ENCODE peak calls at places on chromosomes 1 and 21, in five cellular contexts. U is GM06990, K is progenitor cell of endocrine pancreas, T is AG10803, X is glutamatergic neuron. Z is an unnamed sample.
A peak's percentile ranks its signal among the peaks of the same experiment; 100 is the strongest.

GRCh38 chr1:19021845-19022244 is 65.4 kb upstream of the IFFO2 start:
- DNase-seq in U (no peak), K (no peak), T (no peak), X (no peak), Z (no peak)

GRCh38 chr1:89686520-89686919 is 53.6 kb downstream of the LRRC8C start:
- DNase-seq in U (no peak), K (no peak), T (no peak), X (no peak), Z (no peak)

GRCh38 chr1:1326075-1326605 is 1.5 kb downstream of the CPTP start:
- DNase-seq in U (no peak), K (no peak), T (no peak), X (no peak), Z (no peak)

GRCh38 chr1:168863647-168864234 is 134.7 kb upstream of the DPT start:
- DNase-seq in U (no peak), K (no peak), T (no peak), X (no peak), Z (no peak)

GRCh38 chr1:25771246-25772114 is 28.5 kb upstream of the SELENON start:
- DNase-seq in U (no peak), K (no peak), T (no peak), X (peak; percentile 82), Z (no peak)

GRCh38 chr1:215554865-215555264 is 12.2 kb upstream of the KCTD3 start:
- DNase-seq in U (no peak), K (no peak), T (no peak), X (no peak), Z (no peak)

GRCh38 chr1:53460666-53461328 is 1.6 kb downstream of the DMRTB1 start:
- DNase-seq in U (no peak), K (no peak), T (no peak), X (no peak), Z (no peak)

GRCh38 chr1:50354813-50355212 is 68.4 kb downstream of the DMRTA2 start:
- DNase-seq in U (no peak), K (no peak), T (no peak), X (no peak), Z (no peak)

GRCh38 chr1:16979475-16980327 is 719 bp downstream of the MFAP2 start:
- DNase-seq in U (no peak), K (no peak), T (peak; percentile 67), X (no peak), Z (peak; percentile 33)

GRCh38 chr1:230715510-230715909 is 1.6 kb upstream of the AGT start:
- DNase-seq in U (no peak), K (no peak), T (no peak), X (no peak), Z (no peak)

GRCh38 chr1:62841587-62842169 is 57.7 kb downstream of the ATG4C start:
- DNase-seq in U (peak; percentile 16), K (no peak), T (peak; percentile 70), X (no peak), Z (peak; percentile 74)

GRCh38 chr1:36324322-36324802 is 917 bp upstream of the EVA1B start:
- DNase-seq in U (no peak), K (no peak), T (no peak), X (no peak), Z (no peak)

GRCh38 chr1:194684636-194685035 is 1498.2 kb upstream of the B3GALT2 start:
- DNase-seq in U (no peak), K (no peak), T (no peak), X (no peak), Z (no peak)

GRCh38 chr1:246492611-246493245 is 14.4 kb downstream of the SMYD3 start:
- DNase-seq in U (no peak), K (peak; percentile 37), T (peak; percentile 74), X (peak; percentile 82), Z (peak; percentile 81)

GRCh38 chr1:174626031-174627020 is 178.6 kb downstream of the GPR52 start:
- DNase-seq in U (no peak), K (no peak), T (peak; percentile 71), X (no peak), Z (peak; percentile 77)

GRCh38 chr1:63662846-63663245 is 69.6 kb downstream of the PGM1 start:
- DNase-seq in U (no peak), K (no peak), T (no peak), X (no peak), Z (peak; percentile 73)

GRCh38 chr21:35506352-35506751 is 457.2 kb upstream of the RUNX1 start:
- DNase-seq in U (no peak), K (no peak), T (peak; percentile 40), X (no peak), Z (no peak)

GRCh38 chr1:150530491-150531159 is 15.1 kb downstream of the FALEC start:
- DNase-seq in U (no peak), K (no peak), T (no peak), X (no peak), Z (no peak)

GRCh38 chr1:52842643-52843310 is at the start of gene ZYG11A:
- DNase-seq in U (peak; percentile 95), K (peak; percentile 53), T (peak; percentile 75), X (peak; percentile 84), Z (peak; percentile 84)

GRCh38 chr1:62725255-62725654 is 37.1 kb upstream of the DOCK7 start:
- DNase-seq in U (peak; percentile 18), K (no peak), T (peak; percentile 94), X (no peak), Z (peak; percentile 55)

GRCh38 chr21:33396966-33397365 is 6.2 kb upstream of the IFNGR2 start:
- DNase-seq in U (no peak), K (no peak), T (peak; percentile 85), X (no peak), Z (peak; percentile 86)

GRCh38 chr1:20847619-20848080 is 60.5 kb upstream of the HP1BP3 start:
- DNase-seq in U (no peak), K (no peak), T (no peak), X (no peak), Z (peak; percentile 83)

GRCh38 chr1:78061825-78062523 is 16.2 kb downstream of the GIPC2 start:
- DNase-seq in U (no peak), K (no peak), T (peak; percentile 75), X (no peak), Z (peak; percentile 95)

GRCh38 chr1:168893359-168893791 is 164.4 kb upstream of the DPT start:
- DNase-seq in U (no peak), K (no peak), T (no peak), X (no peak), Z (no peak)

GRCh38 chr1:152018537-152018936 is 18.3 kb downstream of the S100A11 start:
- DNase-seq in U (no peak), K (no peak), T (no peak), X (peak; percentile 46), Z (no peak)
- TF ChIP-seq CTCF in U (peak; percentile 52), K (peak; percentile 46), T (peak; percentile 23), X (peak; percentile 55), Z (peak; percentile 52)

GRCh38 chr21:45154511-45155508 is 80.4 kb downstream of the ADARB1 start:
- DNase-seq in U (no peak), K (no peak), T (peak; percentile 74), X (no peak), Z (peak; percentile 80)

GRCh38 chr21:45151484-45152115 is 77.2 kb downstream of the ADARB1 start:
- DNase-seq in U (no peak), K (no peak), T (no peak), X (no peak), Z (no peak)

GRCh38 chr21:45153358-45154318 is 79.3 kb downstream of the ADARB1 start:
- DNase-seq in U (no peak), K (no peak), T (peak; percentile 80), X (no peak), Z (peak; percentile 56)

GRCh38 chr21:45150630-45151265 is 76.4 kb downstream of the ADARB1 start:
- DNase-seq in U (no peak), K (no peak), T (no peak), X (no peak), Z (no peak)

GRCh38 chr21:45152265-45152746 is 77.9 kb downstream of the ADARB1 start:
- DNase-seq in U (peak; percentile 78), K (no peak), T (no peak), X (peak; percentile 63), Z (peak; percentile 26)
- TF ChIP-seq CTCF in U (peak; percentile 61), K (peak; percentile 23), T (no peak), X (no peak), Z (peak; percentile 71)

GRCh38 chr1:60251426-60251825 is 177.9 kb upstream of the C1orf87 start:
- DNase-seq in U (no peak), K (no peak), T (no peak), X (no peak), Z (no peak)

DNA sequence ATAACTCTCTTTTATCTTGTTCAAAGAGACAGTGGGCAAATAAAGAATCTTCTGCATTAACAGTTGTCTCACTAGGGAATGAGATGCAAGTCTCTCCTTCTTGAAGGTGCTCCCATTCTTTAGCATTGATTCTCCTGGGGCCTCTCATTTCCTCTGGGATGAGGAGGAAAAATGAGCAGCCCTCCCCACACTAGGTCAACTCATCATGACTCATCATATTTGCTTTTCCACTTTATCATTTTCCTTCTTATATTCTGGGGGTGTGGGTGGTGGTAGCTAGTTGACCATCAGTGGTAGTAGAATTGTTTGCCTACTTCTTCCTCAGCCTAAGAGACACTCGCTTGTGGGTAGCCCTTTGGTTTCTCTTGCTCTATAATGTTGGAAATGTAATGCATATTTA is 182.0 kb upstream of the C1orf87 start:
- DNase-seq in U (no peak), K (no peak), T (peak; percentile 5), X (no peak), Z (peak; percentile 19)
- TF ChIP-seq CTCF in U (no peak), K (no peak), T (no peak), X (no peak), Z (no peak)

DNA sequence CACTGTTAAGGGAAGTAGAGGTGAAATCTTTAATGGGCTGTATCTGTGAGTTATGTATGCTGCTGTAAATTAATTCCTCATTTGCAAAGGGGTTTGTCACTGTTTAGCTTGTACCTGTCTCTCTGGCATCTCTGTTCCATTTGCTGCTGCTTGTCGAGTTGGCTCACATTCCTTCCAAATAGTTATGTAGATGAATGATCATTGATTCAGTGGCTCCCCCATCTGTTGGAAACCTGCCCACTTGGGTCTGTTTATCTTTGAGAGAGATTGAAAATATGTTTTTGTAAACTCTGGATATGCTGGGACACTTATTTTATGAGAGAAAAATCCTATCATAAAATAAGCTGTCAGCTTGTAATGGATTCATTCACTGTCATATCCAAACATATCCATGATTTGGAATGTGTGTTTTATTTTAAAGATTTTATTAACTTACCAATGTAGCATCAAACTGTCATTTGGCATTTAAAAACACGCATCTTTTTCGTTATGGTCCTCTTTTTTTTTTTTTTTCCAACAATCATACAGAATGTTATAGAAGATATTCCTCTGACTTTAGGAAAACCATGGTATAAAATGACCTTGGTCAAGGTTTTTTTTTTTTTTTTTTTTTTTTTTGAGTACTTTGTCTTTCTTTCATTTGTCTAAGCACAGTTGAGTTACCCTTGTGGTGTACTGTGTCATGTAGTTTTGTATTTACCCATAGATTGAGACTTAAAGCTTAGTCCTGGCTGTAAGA is 3.5 kb downstream of the RYR2 start:
- DNase-seq in U (no peak), K (no peak), T (no peak), X (no peak), Z (no peak)
- TF ChIP-seq CTCF in U (peak; percentile 13), K (no peak), T (no peak), X (no peak), Z (no peak)

Z was measured in astrocyte of the spinal cord.